ENCODE peak calls at places on chromosomes 16 and 17, in six cellular contexts. One of them, this sample, is unnamed.

GRCh38 chr17:82384730-82385429 is 13.3 kb downstream of the UTS2R start:
- DNase-seq in mesenchymal stem cell: peak; percentile 22
- DNase-seq in dorsolateral prefrontal cortex: no peak
- DNase-seq in right cardiac atrium: peak; percentile 70
- DNase-seq in prostate gland: peak; percentile 82
- DNase-seq in small intestine: peak; percentile 64
- DNase-seq in this sample: no peak

GRCh38 chr16:27726621-27727275 is 176.8 kb downstream of the KATNIP start:
- DNase-seq in mesenchymal stem cell: no peak
- DNase-seq in dorsolateral prefrontal cortex: no peak
- DNase-seq in right cardiac atrium: no peak
- DNase-seq in prostate gland: no peak
- DNase-seq in small intestine: peak; percentile 29
- DNase-seq in this sample: no peak

GRCh38 chr16:7268182-7268581 is 64.5 kb upstream of the RBFOX1 start:
- DNase-seq in mesenchymal stem cell: no peak
- DNase-seq in dorsolateral prefrontal cortex: no peak
- DNase-seq in right cardiac atrium: no peak
- DNase-seq in prostate gland: no peak
- DNase-seq in small intestine: peak; percentile 33
- DNase-seq in this sample: peak; percentile 83

GRCh38 chr16:64121473-64121872 is 1000.4 kb downstream of the CDH11 start:
- DNase-seq in mesenchymal stem cell: peak; percentile 27
- DNase-seq in dorsolateral prefrontal cortex: no peak
- DNase-seq in right cardiac atrium: no peak
- DNase-seq in prostate gland: no peak
- DNase-seq in small intestine: no peak
- DNase-seq in this sample: no peak

GRCh38 chr16:70740919-70741778 is 55.3 kb upstream of the MTSS2 start:
- DNase-seq in mesenchymal stem cell: peak; percentile 88
- DNase-seq in dorsolateral prefrontal cortex: no peak
- DNase-seq in right cardiac atrium: peak; percentile 41
- DNase-seq in prostate gland: no peak
- DNase-seq in small intestine: no peak
- DNase-seq in this sample: no peak

GRCh38 chr17:2050871-2051387 is 4.0 kb upstream of the HIC1 start:
- DNase-seq in mesenchymal stem cell: peak; percentile 83
- DNase-seq in dorsolateral prefrontal cortex: peak; percentile 56
- DNase-seq in right cardiac atrium: peak; percentile 71
- DNase-seq in prostate gland: no peak
- DNase-seq in small intestine: no peak
- DNase-seq in this sample: no peak

GRCh38 chr16:73043828-73044493 is 4.0 kb downstream of the ZFHX3 start:
- DNase-seq in mesenchymal stem cell: no peak
- DNase-seq in dorsolateral prefrontal cortex: no peak
- DNase-seq in right cardiac atrium: no peak
- DNase-seq in prostate gland: no peak
- DNase-seq in small intestine: no peak
- DNase-seq in this sample: no peak

GRCh38 chr17:40319651-40320550 is 10.9 kb downstream of the RARA start:
- DNase-seq in mesenchymal stem cell: no peak
- DNase-seq in dorsolateral prefrontal cortex: no peak
- DNase-seq in right cardiac atrium: peak; percentile 77
- DNase-seq in prostate gland: no peak
- DNase-seq in small intestine: no peak
- DNase-seq in this sample: no peak

GRCh38 chr17:17402558-17402957 is 74.2 kb upstream of the MED9 start:
- DNase-seq in mesenchymal stem cell: no peak
- DNase-seq in dorsolateral prefrontal cortex: no peak
- DNase-seq in right cardiac atrium: no peak
- DNase-seq in prostate gland: no peak
- DNase-seq in small intestine: no peak
- DNase-seq in this sample: no peak

GRCh38 chr16:21222495-21223337 is 10.8 kb upstream of the ANKS4B start:
- DNase-seq in mesenchymal stem cell: no peak
- DNase-seq in dorsolateral prefrontal cortex: no peak
- DNase-seq in right cardiac atrium: no peak
- DNase-seq in prostate gland: no peak
- DNase-seq in small intestine: no peak
- DNase-seq in this sample: no peak

GRCh38 chr16:3999890-4000325 is 116.3 kb downstream of the ADCY9 start:
- DNase-seq in mesenchymal stem cell: peak; percentile 21
- DNase-seq in dorsolateral prefrontal cortex: no peak
- DNase-seq in right cardiac atrium: no peak
- DNase-seq in prostate gland: no peak
- DNase-seq in small intestine: no peak
- DNase-seq in this sample: no peak

GRCh38 chr17:17812211-17813054 is 24.4 kb downstream of the SREBF1 start:
- DNase-seq in mesenchymal stem cell: peak; percentile 74
- DNase-seq in dorsolateral prefrontal cortex: peak; percentile 62
- DNase-seq in right cardiac atrium: peak; percentile 92
- DNase-seq in prostate gland: peak; percentile 62
- DNase-seq in small intestine: peak; percentile 35
- DNase-seq in this sample: peak; percentile 97

GRCh38 chr16:54672500-54672899 is 258.2 kb upstream of the IRX5 start:
- DNase-seq in mesenchymal stem cell: no peak
- DNase-seq in dorsolateral prefrontal cortex: no peak
- DNase-seq in right cardiac atrium: no peak
- DNase-seq in prostate gland: no peak
- DNase-seq in small intestine: no peak
- DNase-seq in this sample: no peak

GRCh38 chr17:73015722-73016276 is 76.7 kb downstream of the SLC39A11 start:
- DNase-seq in mesenchymal stem cell: no peak
- DNase-seq in dorsolateral prefrontal cortex: no peak
- DNase-seq in right cardiac atrium: no peak
- DNase-seq in prostate gland: no peak
- DNase-seq in small intestine: no peak
- DNase-seq in this sample: no peak

GRCh38 chr17:1961187-1961586 is 63.9 kb downstream of the RTN4RL1 start:
- DNase-seq in mesenchymal stem cell: no peak
- DNase-seq in dorsolateral prefrontal cortex: no peak
- DNase-seq in right cardiac atrium: peak; percentile 49
- DNase-seq in prostate gland: no peak
- DNase-seq in small intestine: no peak
- DNase-seq in this sample: no peak

GRCh38 chr16:397736-398332 is 835 bp downstream of the NME4 start:
- DNase-seq in mesenchymal stem cell: peak; percentile 91
- DNase-seq in dorsolateral prefrontal cortex: peak; percentile 81
- DNase-seq in right cardiac atrium: peak; percentile 91
- DNase-seq in prostate gland: peak; percentile 82
- DNase-seq in small intestine: peak; percentile 55
- DNase-seq in this sample: no peak

GRCh38 chr16:58261263-58261662 is 33.6 kb downstream of the PRSS54 start:
- DNase-seq in mesenchymal stem cell: no peak
- DNase-seq in dorsolateral prefrontal cortex: no peak
- DNase-seq in right cardiac atrium: no peak
- DNase-seq in prostate gland: no peak
- DNase-seq in small intestine: no peak
- DNase-seq in this sample: no peak

GRCh38 chr17:11618861-11619566 is 20.7 kb downstream of the DNAH9 start:
- DNase-seq in mesenchymal stem cell: no peak
- DNase-seq in dorsolateral prefrontal cortex: no peak
- DNase-seq in right cardiac atrium: no peak
- DNase-seq in prostate gland: peak; percentile 72
- DNase-seq in small intestine: peak; percentile 92
- DNase-seq in this sample: no peak

DNA sequence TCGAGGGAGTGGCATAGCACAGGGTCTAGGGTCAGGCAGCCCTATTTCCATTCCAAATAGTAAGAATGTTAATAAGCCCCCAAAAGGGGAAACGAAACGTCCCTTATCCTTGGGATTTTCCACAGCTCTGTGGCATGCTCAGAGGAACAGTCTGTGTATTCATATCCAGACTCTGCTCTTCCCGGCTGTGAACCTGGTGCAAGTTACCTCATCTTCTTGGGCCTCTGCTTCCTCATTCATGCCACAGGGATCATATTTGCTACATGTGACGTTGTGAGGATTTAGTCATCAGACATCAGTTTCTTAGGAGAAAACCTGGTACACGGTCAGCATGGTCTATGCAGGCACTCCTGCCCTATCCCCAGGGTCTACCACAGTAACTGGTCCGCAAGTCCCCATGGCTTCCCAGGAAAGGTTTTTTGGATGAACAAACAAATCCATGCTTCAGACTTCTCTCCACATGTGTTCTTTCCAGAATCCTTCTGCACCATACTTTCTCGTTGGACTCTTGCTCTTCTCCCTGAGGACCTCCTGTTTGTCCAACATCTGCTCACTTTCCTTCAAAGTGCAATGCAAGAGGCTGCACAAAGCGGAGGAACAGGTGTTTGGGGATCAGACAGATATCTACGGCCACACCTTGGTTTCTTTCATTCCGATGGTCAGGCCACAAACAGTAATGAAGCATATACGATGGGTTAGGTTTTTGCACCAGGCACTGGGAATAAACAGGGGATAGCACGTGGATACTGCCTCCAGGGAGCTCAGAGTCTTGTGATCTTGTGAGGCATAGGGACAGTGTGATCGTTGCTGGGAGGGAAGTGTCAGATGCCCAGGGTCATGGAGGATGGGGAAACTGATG is 17.7 kb downstream of the GLP2R start:
- DNase-seq in mesenchymal stem cell: peak; percentile 71
- DNase-seq in dorsolateral prefrontal cortex: no peak
- DNase-seq in right cardiac atrium: no peak
- DNase-seq in prostate gland: no peak
- DNase-seq in small intestine: no peak
- DNase-seq in this sample: no peak
- H3K27ac ChIP-seq in mesenchymal stem cell: no peak overlapping the region
- H3K27ac ChIP-seq in dorsolateral prefrontal cortex: no peak overlapping the region
- H3K27ac ChIP-seq in right cardiac atrium: peak overlapping the region; percentile 32
- H3K27ac ChIP-seq in prostate gland: peak overlapping the region; percentile 61
- H3K27ac ChIP-seq in small intestine: no peak overlapping the region
- H3K27ac ChIP-seq in this sample: peak overlapping the region; percentile 80

DNA sequence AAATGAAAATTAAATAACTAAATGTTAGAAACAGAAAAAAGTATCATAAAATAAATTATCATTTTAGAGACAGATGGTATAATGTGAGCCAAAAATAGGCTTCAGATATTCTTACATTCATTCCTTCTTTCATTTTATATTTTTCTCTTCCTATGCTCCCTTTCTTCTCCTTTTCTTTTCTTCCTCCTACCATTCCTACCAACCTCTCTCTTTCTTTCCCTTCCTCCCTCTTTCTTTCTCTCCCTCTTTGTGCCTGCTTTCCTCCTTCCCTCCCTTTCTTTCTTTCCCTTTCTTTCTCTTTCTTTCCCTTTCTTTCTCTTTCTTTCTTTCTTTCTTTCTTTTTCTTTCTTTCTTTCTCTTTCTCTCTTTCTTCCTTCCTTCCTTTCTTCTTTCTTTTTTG is 275.6 kb upstream of the ELAC2 start:
- DNase-seq in mesenchymal stem cell: no peak
- DNase-seq in dorsolateral prefrontal cortex: no peak
- DNase-seq in right cardiac atrium: no peak
- DNase-seq in prostate gland: no peak
- DNase-seq in small intestine: no peak
- DNase-seq in this sample: no peak
- H3K27ac ChIP-seq in mesenchymal stem cell: no peak overlapping the region
- H3K27ac ChIP-seq in dorsolateral prefrontal cortex: no peak overlapping the region
- H3K27ac ChIP-seq in right cardiac atrium: no peak overlapping the region
- H3K27ac ChIP-seq in prostate gland: no peak overlapping the region
- H3K27ac ChIP-seq in small intestine: no peak overlapping the region
- H3K27ac ChIP-seq in this sample: no peak overlapping the region

GRCh38 chr16:19008770-19009169 is 25.0 kb downstream of the TMC7 start:
- DNase-seq in mesenchymal stem cell: peak; percentile 38
- DNase-seq in dorsolateral prefrontal cortex: no peak
- DNase-seq in right cardiac atrium: no peak
- DNase-seq in prostate gland: no peak
- DNase-seq in small intestine: no peak
- DNase-seq in this sample: no peak

GRCh38 chr16:19008245-19008644 is 24.5 kb downstream of the TMC7 start:
- DNase-seq in mesenchymal stem cell: peak; percentile 86
- DNase-seq in dorsolateral prefrontal cortex: no peak
- DNase-seq in right cardiac atrium: no peak
- DNase-seq in prostate gland: no peak
- DNase-seq in small intestine: no peak
- DNase-seq in this sample: no peak

GRCh38 chr16:19003935-19004334 is 20.2 kb downstream of the TMC7 start:
- DNase-seq in mesenchymal stem cell: no peak
- DNase-seq in dorsolateral prefrontal cortex: no peak
- DNase-seq in right cardiac atrium: no peak
- DNase-seq in prostate gland: no peak
- DNase-seq in small intestine: no peak
- DNase-seq in this sample: no peak

GRCh38 chr16:19006446-19007315 is 22.9 kb downstream of the TMC7 start:
- DNase-seq in mesenchymal stem cell: no peak
- DNase-seq in dorsolateral prefrontal cortex: no peak
- DNase-seq in right cardiac atrium: no peak
- DNase-seq in prostate gland: no peak
- DNase-seq in small intestine: no peak
- DNase-seq in this sample: no peak

DNA sequence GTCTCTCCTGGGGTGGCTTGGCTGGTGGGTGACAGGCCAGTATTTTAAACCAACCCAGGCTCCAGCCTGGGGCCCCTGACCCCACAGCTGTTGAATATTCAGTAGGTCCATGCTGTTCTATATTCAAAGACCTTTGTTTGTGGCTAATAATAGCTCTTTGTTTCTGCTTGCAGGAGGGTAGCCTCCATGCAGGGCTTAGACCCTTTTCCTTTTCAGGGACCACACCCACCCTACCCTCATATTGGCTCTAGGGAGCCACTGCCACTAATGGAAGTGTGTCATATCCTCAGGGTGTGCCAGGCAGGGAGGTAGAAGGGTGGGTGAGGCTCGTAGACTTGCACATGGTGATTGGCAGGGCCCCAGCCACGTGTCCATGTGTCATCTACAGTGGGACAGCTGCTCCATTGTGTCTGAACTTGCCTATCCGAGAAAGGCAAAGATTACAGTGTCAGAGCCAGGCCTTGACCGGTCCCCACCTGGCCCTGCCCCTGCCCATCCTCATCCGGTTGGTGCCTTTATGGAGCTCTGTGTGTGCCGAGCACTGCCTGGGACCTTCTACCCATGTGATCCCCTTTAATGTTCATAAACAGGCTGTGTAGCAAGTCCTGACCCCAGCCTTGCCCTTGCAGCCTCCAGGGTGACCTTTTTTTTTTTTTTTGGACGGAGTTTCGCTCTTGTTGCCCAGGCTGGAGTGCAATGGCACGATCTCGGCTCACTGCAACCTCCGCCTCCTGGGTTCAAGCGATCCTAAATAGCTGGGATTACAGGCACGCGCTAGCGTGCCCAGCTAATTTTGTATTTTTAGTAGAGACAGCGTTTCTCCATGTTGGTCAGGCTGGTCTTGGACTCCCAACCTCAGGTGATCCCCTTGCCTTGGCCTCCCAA is 22.1 kb downstream of the TMC7 start:
- DNase-seq in mesenchymal stem cell: no peak
- DNase-seq in dorsolateral prefrontal cortex: peak; percentile 93
- DNase-seq in right cardiac atrium: no peak
- DNase-seq in prostate gland: no peak
- DNase-seq in small intestine: peak; percentile 81
- DNase-seq in this sample: no peak
- H3K27ac ChIP-seq in mesenchymal stem cell: no peak overlapping the region
- H3K27ac ChIP-seq in dorsolateral prefrontal cortex: peak overlapping the region; percentile 98
- H3K27ac ChIP-seq in right cardiac atrium: no peak overlapping the region
- H3K27ac ChIP-seq in prostate gland: no peak overlapping the region
- H3K27ac ChIP-seq in small intestine: peak overlapping the region; percentile 41
- H3K27ac ChIP-seq in this sample: no peak overlapping the region

DNA sequence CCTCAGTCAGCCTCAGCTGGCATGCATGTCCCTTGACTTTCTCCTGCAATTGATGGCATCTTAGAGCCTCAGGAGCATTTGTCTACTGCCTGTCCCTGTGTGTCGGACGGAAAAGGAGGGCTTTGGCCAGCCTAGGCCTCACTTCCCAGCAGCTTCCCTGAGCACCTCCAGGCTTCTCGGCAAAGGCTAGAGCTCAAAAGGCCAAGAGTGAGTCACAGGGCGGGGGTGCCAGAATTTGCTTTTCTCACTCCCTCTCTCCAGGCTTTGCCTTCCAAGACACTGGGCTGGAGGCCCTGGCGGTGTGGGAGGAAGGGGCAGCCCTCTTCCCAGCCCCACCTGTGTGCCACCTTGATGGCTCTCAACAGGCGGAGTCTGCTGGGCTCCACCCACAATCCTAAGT is 107.3 kb upstream of the MAF start:
- DNase-seq in mesenchymal stem cell: no peak
- DNase-seq in dorsolateral prefrontal cortex: no peak
- DNase-seq in right cardiac atrium: peak; percentile 85
- DNase-seq in prostate gland: no peak
- DNase-seq in small intestine: peak; percentile 74
- DNase-seq in this sample: peak; percentile 92
- H3K27ac ChIP-seq in mesenchymal stem cell: no peak overlapping the region
- H3K27ac ChIP-seq in dorsolateral prefrontal cortex: no peak overlapping the region
- H3K27ac ChIP-seq in right cardiac atrium: no peak overlapping the region
- H3K27ac ChIP-seq in prostate gland: no peak overlapping the region
- H3K27ac ChIP-seq in small intestine: no peak overlapping the region
- H3K27ac ChIP-seq in this sample: no peak overlapping the region